ENCODE peak calls at places on chromosome 13, in seven cellular contexts. T is HepG2, I is SK-N-SH, B is K562, L is H1, V is HCT116, R is GM12878. P is an unnamed sample.

GRCh38 chr13:105030851-105031250 is 1504.6 kb downstream of the EFNB2 start:
- DNase-seq in T (no peak), I (no peak), B (no peak), L (no peak), V (no peak), R (no peak), P (no peak)

GRCh38 chr13:48954086-48954485 is 21.6 kb upstream of the FNDC3A start:
- DNase-seq in T (peak; percentile 15), I (no peak), B (peak; percentile 3), L (no peak), V (no peak), R (no peak), P (no peak)

GRCh38 chr13:23922005-23922932 is 25.0 kb upstream of the C1QTNF9B start:
- DNase-seq in T (no peak), I (no peak), B (no peak), L (no peak), V (no peak), R (no peak), P (no peak)

GRCh38 chr13:51764184-51765141 is 39.5 kb downstream of the DHRS12 start:
- DNase-seq in T (peak; percentile 92), I (no peak), B (no peak), L (no peak), V (no peak), R (peak; percentile 65), P (no peak)

GRCh38 chr13:25744176-25744575 is 307.6 kb downstream of the SHISA2 start:
- DNase-seq in T (no peak), I (peak; percentile 38), B (no peak), L (no peak), V (no peak), R (no peak), P (no peak)

GRCh38 chr13:91768746-91769145 is 370.3 kb downstream of the GPC5 start:
- DNase-seq in T (no peak), I (no peak), B (no peak), L (no peak), V (no peak), R (no peak), P (no peak)

GRCh38 chr13:74219571-74219970 is 85.4 kb upstream of the KLF12 start:
- DNase-seq in T (no peak), I (no peak), B (no peak), L (no peak), V (no peak), R (no peak), P (no peak)

GRCh38 chr13:106867249-106867648 is 299.3 kb upstream of the ARGLU1 start:
- DNase-seq in T (no peak), I (peak; percentile 19), B (no peak), L (no peak), V (no peak), R (no peak), P (no peak)

GRCh38 chr13:38902551-38902950 is 88.1 kb downstream of the STOML3 start:
- DNase-seq in T (no peak), I (no peak), B (no peak), L (no peak), V (no peak), R (no peak), P (no peak)

GRCh38 chr13:84821261-84821660 is 939.0 kb upstream of the SLITRK1 start:
- DNase-seq in T (no peak), I (peak; percentile 25), B (no peak), L (no peak), V (no peak), R (no peak), P (no peak)

GRCh38 chr13:29479716-29480492 is 115.6 kb downstream of the SLC7A1 start:
- DNase-seq in T (no peak), I (no peak), B (no peak), L (no peak), V (no peak), R (no peak), P (no peak)

GRCh38 chr13:40187836-40188591 is 478.4 kb downstream of the FOXO1 start:
- DNase-seq in T (no peak), I (no peak), B (no peak), L (no peak), V (no peak), R (no peak), P (no peak)

GRCh38 chr13:33144358-33144784 is 128.1 kb downstream of the KL start:
- DNase-seq in T (no peak), I (no peak), B (no peak), L (no peak), V (no peak), R (peak; percentile 90), P (no peak)

GRCh38 chr13:91031508-91031907 is 316.0 kb upstream of the MIR17HG start:
- DNase-seq in T (no peak), I (no peak), B (no peak), L (no peak), V (no peak), R (no peak), P (peak; percentile 8)

GRCh38 chr13:97028441-97029299 is 34.4 kb upstream of the OXGR1 start:
- DNase-seq in T (peak; percentile 9), I (peak; percentile 69), B (peak; percentile 37), L (peak; percentile 79), V (peak; percentile 42), R (no peak), P (no peak)

GRCh38 chr13:64505511-64505910 is 2724.6 kb downstream of the PCDH9 start:
- DNase-seq in T (no peak), I (no peak), B (no peak), L (no peak), V (no peak), R (no peak), P (no peak)

GRCh38 chr13:50424993-50425392 is 409.7 kb downstream of the KCNRG start:
- DNase-seq in T (no peak), I (no peak), B (no peak), L (no peak), V (no peak), R (no peak), P (no peak)

GRCh38 chr13:62014299-62014698 is 598.6 kb upstream of the PCDH20 start:
- DNase-seq in T (peak; percentile 9), I (peak; percentile 12), B (no peak), L (no peak), V (peak; percentile 24), R (no peak), P (peak; percentile 63)

GRCh38 chr13:98658131-98658530 is 81.2 kb upstream of the STK24 start:
- DNase-seq in T (no peak), I (no peak), B (peak; percentile 2), L (no peak), V (no peak), R (no peak), P (no peak)

GRCh38 chr13:48492123-48493075 is 40.5 kb downstream of the RCBTB2 start:
- DNase-seq in T (no peak), I (no peak), B (peak; percentile 53), L (no peak), V (no peak), R (peak; percentile 98), P (no peak)

GRCh38 chr13:107865643-107866006 is 349.7 kb downstream of the LIG4 start:
- DNase-seq in T (no peak), I (no peak), B (peak; percentile 32), L (no peak), V (no peak), R (no peak), P (no peak)

GRCh38 chr13:21550918-21551317 is 53.1 kb downstream of the MICU2 start:
- DNase-seq in T (peak; percentile 6), I (no peak), B (no peak), L (no peak), V (no peak), R (no peak), P (no peak)

GRCh38 chr13:112063807-112064206 is 3.1 kb upstream of the SOX1 start:
- DNase-seq in T (no peak), I (no peak), B (no peak), L (no peak), V (no peak), R (no peak), P (no peak)

GRCh38 chr13:44169018-44169909 is 204.4 kb upstream of the SERP2 start:
- DNase-seq in T (no peak), I (no peak), B (no peak), L (no peak), V (no peak), R (no peak), P (no peak)
- TF ChIP-seq JUND in T (no peak), I (no peak), B (no peak), L (no peak), V (no peak), R (no peak), P (no peak)

GRCh38 chr13:27023385-27023784 is 148.2 kb downstream of the USP12 start:
- DNase-seq in T (no peak), I (no peak), B (no peak), L (no peak), V (no peak), R (no peak), P (no peak)

GRCh38 chr13:27024062-27024461 is 147.5 kb downstream of the USP12 start:
- DNase-seq in T (no peak), I (no peak), B (no peak), L (no peak), V (no peak), R (no peak), P (no peak)

GRCh38 chr13:27020415-27020814 is 151.2 kb downstream of the USP12 start:
- DNase-seq in T (no peak), I (no peak), B (no peak), L (peak; percentile 11), V (no peak), R (no peak), P (no peak)

GRCh38 chr13:27024781-27025492 is 146.7 kb downstream of the USP12 start:
- DNase-seq in T (peak; percentile 46), I (no peak), B (no peak), L (no peak), V (no peak), R (no peak), P (no peak)

GRCh38 chr13:27022571-27023311 is 148.9 kb downstream of the USP12 start:
- DNase-seq in T (peak; percentile 90), I (no peak), B (peak; percentile 52), L (no peak), V (no peak), R (no peak), P (no peak)
- TF ChIP-seq JUND in T (no peak), I (no peak), B (no peak), L (no peak), V (no peak), R (no peak), P (no peak)

GRCh38 chr13:63184693-63185092 is 1769.0 kb upstream of the PCDH20 start:
- DNase-seq in T (peak; percentile 2), I (no peak), B (no peak), L (peak; percentile 51), V (peak; percentile 24), R (no peak), P (no peak)
- TF ChIP-seq JUND in T (no peak), I (peak; percentile 71), B (no peak), L (peak; percentile 88), V (no peak), R (no peak), P (no peak)

GRCh38 chr13:28047784-28048388 is 52.5 kb downstream of the FLT3 start:
- DNase-seq in T (no peak), I (no peak), B (no peak), L (no peak), V (peak; percentile 3), R (peak; percentile 94), P (no peak)
- TF ChIP-seq JUND in T (no peak), I (no peak), B (no peak), L (no peak), V (no peak), R (peak; percentile 19), P (no peak)

DNA sequence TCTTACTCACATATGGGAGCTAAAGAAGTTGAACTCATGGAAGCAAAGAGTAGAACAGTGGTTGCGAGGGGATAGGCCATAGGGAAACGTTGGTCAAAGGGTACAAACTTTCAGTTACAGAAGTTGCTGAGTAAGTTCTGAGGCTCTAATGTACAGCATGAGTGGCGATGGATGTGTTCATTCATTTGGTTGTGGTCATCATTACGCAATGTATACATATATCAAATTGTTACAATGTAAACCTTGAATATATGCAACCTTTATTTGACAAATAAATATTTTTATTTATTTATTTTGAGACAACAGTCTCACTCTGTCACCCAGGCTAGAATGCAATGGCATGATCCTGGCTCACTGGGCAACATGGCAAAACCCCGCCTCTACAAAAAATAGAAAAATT is 38.7 kb downstream of the ZIC5 start:
- DNase-seq in T (no peak), I (no peak), B (no peak), L (no peak), V (no peak), R (no peak), P (no peak)
- TF ChIP-seq JUND in T (no peak), I (no peak), B (no peak), L (no peak), V (no peak), R (no peak), P (no peak)

P was measured in T47D.